ENCODE peak calls at places on chromosomes 12 and 14, in ten cellular contexts. One of them, this sample, is unnamed.

GRCh38 chr12:1821805-1822204 is 1.4 kb downstream of the LRTM2 start:
- DNase-seq in type B pancreatic cell: no peak
- DNase-seq in testis: no peak
- DNase-seq in right atrium auricular region: no peak
- DNase-seq in effector CD4-positive, alpha-beta T cell: no peak
- DNase-seq in stimulated activated CD8-positive, alpha-beta memory T cell treated with anti-CD3 and anti-CD28 coated beads, Interleukin-15, amount 100 ng/mL, for 24 hours: no peak
- DNase-seq in NCI-H2081: no peak
- DNase-seq in activated CD4-positive, alpha-beta T cell treated with anti-CD3 and anti-CD28 coated beads for 48 hours: no peak
- DNase-seq in GM04504: no peak
- DNase-seq in Right ventricle myocardium superior: no peak
- DNase-seq in this sample: no peak

GRCh38 chr12:16399110-16399509 is 51.7 kb downstream of the MGST1 start:
- DNase-seq in type B pancreatic cell: no peak
- DNase-seq in testis: no peak
- DNase-seq in right atrium auricular region: no peak
- DNase-seq in effector CD4-positive, alpha-beta T cell: no peak
- DNase-seq in stimulated activated CD8-positive, alpha-beta memory T cell treated with anti-CD3 and anti-CD28 coated beads, Interleukin-15, amount 100 ng/mL, for 24 hours: no peak
- DNase-seq in NCI-H2081: no peak
- DNase-seq in activated CD4-positive, alpha-beta T cell treated with anti-CD3 and anti-CD28 coated beads for 48 hours: no peak
- DNase-seq in GM04504: no peak
- DNase-seq in Right ventricle myocardium superior: no peak
- DNase-seq in this sample: no peak

GRCh38 chr14:61152851-61153364 is 128.2 kb downstream of the TMEM30B start:
- DNase-seq in type B pancreatic cell: no peak
- DNase-seq in testis: no peak
- DNase-seq in right atrium auricular region: no peak
- DNase-seq in effector CD4-positive, alpha-beta T cell: no peak
- DNase-seq in stimulated activated CD8-positive, alpha-beta memory T cell treated with anti-CD3 and anti-CD28 coated beads, Interleukin-15, amount 100 ng/mL, for 24 hours: no peak
- DNase-seq in NCI-H2081: no peak
- DNase-seq in activated CD4-positive, alpha-beta T cell treated with anti-CD3 and anti-CD28 coated beads for 48 hours: no peak
- DNase-seq in GM04504: no peak
- DNase-seq in Right ventricle myocardium superior: no peak
- DNase-seq in this sample: no peak

GRCh38 chr14:99554184-99554583 is 49.8 kb downstream of the CCDC85C start:
- DNase-seq in type B pancreatic cell: no peak
- DNase-seq in testis: peak
- DNase-seq in right atrium auricular region: no peak
- DNase-seq in effector CD4-positive, alpha-beta T cell: no peak
- DNase-seq in stimulated activated CD8-positive, alpha-beta memory T cell treated with anti-CD3 and anti-CD28 coated beads, Interleukin-15, amount 100 ng/mL, for 24 hours: no peak
- DNase-seq in NCI-H2081: no peak
- DNase-seq in activated CD4-positive, alpha-beta T cell treated with anti-CD3 and anti-CD28 coated beads for 48 hours: no peak
- DNase-seq in GM04504: no peak
- DNase-seq in Right ventricle myocardium superior: peak
- DNase-seq in this sample: no peak

GRCh38 chr12:47032644-47033043 is 46.8 kb upstream of the PCED1B start:
- DNase-seq in type B pancreatic cell: no peak
- DNase-seq in testis: no peak
- DNase-seq in right atrium auricular region: no peak
- DNase-seq in effector CD4-positive, alpha-beta T cell: no peak
- DNase-seq in stimulated activated CD8-positive, alpha-beta memory T cell treated with anti-CD3 and anti-CD28 coated beads, Interleukin-15, amount 100 ng/mL, for 24 hours: no peak
- DNase-seq in NCI-H2081: peak
- DNase-seq in activated CD4-positive, alpha-beta T cell treated with anti-CD3 and anti-CD28 coated beads for 48 hours: no peak
- DNase-seq in GM04504: peak
- DNase-seq in Right ventricle myocardium superior: no peak
- DNase-seq in this sample: no peak

GRCh38 chr12:89862511-89863331 is 154.1 kb upstream of the ATP2B1 start:
- DNase-seq in type B pancreatic cell: no peak
- DNase-seq in testis: peak
- DNase-seq in right atrium auricular region: no peak
- DNase-seq in effector CD4-positive, alpha-beta T cell: peak
- DNase-seq in stimulated activated CD8-positive, alpha-beta memory T cell treated with anti-CD3 and anti-CD28 coated beads, Interleukin-15, amount 100 ng/mL, for 24 hours: no peak
- DNase-seq in NCI-H2081: no peak
- DNase-seq in activated CD4-positive, alpha-beta T cell treated with anti-CD3 and anti-CD28 coated beads for 48 hours: peak
- DNase-seq in GM04504: no peak
- DNase-seq in Right ventricle myocardium superior: no peak
- DNase-seq in this sample: no peak

GRCh38 chr12:84757978-84758377 is 154.6 kb downstream of the SLC6A15 start:
- DNase-seq in type B pancreatic cell: no peak
- DNase-seq in testis: no peak
- DNase-seq in right atrium auricular region: no peak
- DNase-seq in effector CD4-positive, alpha-beta T cell: no peak
- DNase-seq in stimulated activated CD8-positive, alpha-beta memory T cell treated with anti-CD3 and anti-CD28 coated beads, Interleukin-15, amount 100 ng/mL, for 24 hours: no peak
- DNase-seq in NCI-H2081: no peak
- DNase-seq in activated CD4-positive, alpha-beta T cell treated with anti-CD3 and anti-CD28 coated beads for 48 hours: no peak
- DNase-seq in GM04504: no peak
- DNase-seq in Right ventricle myocardium superior: no peak
- DNase-seq in this sample: no peak

GRCh38 chr14:101774814-101775213 is 13.3 kb downstream of the PPP2R5C start:
- DNase-seq in type B pancreatic cell: no peak
- DNase-seq in testis: no peak
- DNase-seq in right atrium auricular region: no peak
- DNase-seq in effector CD4-positive, alpha-beta T cell: no peak
- DNase-seq in stimulated activated CD8-positive, alpha-beta memory T cell treated with anti-CD3 and anti-CD28 coated beads, Interleukin-15, amount 100 ng/mL, for 24 hours: no peak
- DNase-seq in NCI-H2081: no peak
- DNase-seq in activated CD4-positive, alpha-beta T cell treated with anti-CD3 and anti-CD28 coated beads for 48 hours: no peak
- DNase-seq in GM04504: no peak
- DNase-seq in Right ventricle myocardium superior: no peak
- DNase-seq in this sample: no peak

GRCh38 chr14:39946796-39947195 is 514.6 kb upstream of the FBXO33 start:
- DNase-seq in type B pancreatic cell: no peak
- DNase-seq in testis: no peak
- DNase-seq in right atrium auricular region: no peak
- DNase-seq in effector CD4-positive, alpha-beta T cell: no peak
- DNase-seq in stimulated activated CD8-positive, alpha-beta memory T cell treated with anti-CD3 and anti-CD28 coated beads, Interleukin-15, amount 100 ng/mL, for 24 hours: no peak
- DNase-seq in NCI-H2081: no peak
- DNase-seq in activated CD4-positive, alpha-beta T cell treated with anti-CD3 and anti-CD28 coated beads for 48 hours: no peak
- DNase-seq in GM04504: no peak
- DNase-seq in Right ventricle myocardium superior: no peak
- DNase-seq in this sample: no peak

GRCh38 chr14:103847954-103848719 is 762 bp upstream of the PPP1R13B start:
- DNase-seq in type B pancreatic cell: no peak
- DNase-seq in testis: peak
- DNase-seq in right atrium auricular region: no peak
- DNase-seq in effector CD4-positive, alpha-beta T cell: peak
- DNase-seq in stimulated activated CD8-positive, alpha-beta memory T cell treated with anti-CD3 and anti-CD28 coated beads, Interleukin-15, amount 100 ng/mL, for 24 hours: no peak
- DNase-seq in NCI-H2081: no peak
- DNase-seq in activated CD4-positive, alpha-beta T cell treated with anti-CD3 and anti-CD28 coated beads for 48 hours: no peak
- DNase-seq in GM04504: no peak
- DNase-seq in Right ventricle myocardium superior: peak
- DNase-seq in this sample: no peak

GRCh38 chr14:60266021-60266937 is 17.3 kb downstream of the PPM1A start:
- DNase-seq in type B pancreatic cell: no peak
- DNase-seq in testis: peak
- DNase-seq in right atrium auricular region: no peak
- DNase-seq in effector CD4-positive, alpha-beta T cell: no peak
- DNase-seq in stimulated activated CD8-positive, alpha-beta memory T cell treated with anti-CD3 and anti-CD28 coated beads, Interleukin-15, amount 100 ng/mL, for 24 hours: no peak
- DNase-seq in NCI-H2081: peak
- DNase-seq in activated CD4-positive, alpha-beta T cell treated with anti-CD3 and anti-CD28 coated beads for 48 hours: peak
- DNase-seq in GM04504: no peak
- DNase-seq in Right ventricle myocardium superior: no peak
- DNase-seq in this sample: no peak

GRCh38 chr14:88542857-88543795 is 11.7 kb downstream of the PTPN21 start:
- DNase-seq in type B pancreatic cell: no peak
- DNase-seq in testis: no peak
- DNase-seq in right atrium auricular region: no peak
- DNase-seq in effector CD4-positive, alpha-beta T cell: no peak
- DNase-seq in stimulated activated CD8-positive, alpha-beta memory T cell treated with anti-CD3 and anti-CD28 coated beads, Interleukin-15, amount 100 ng/mL, for 24 hours: no peak
- DNase-seq in NCI-H2081: no peak
- DNase-seq in activated CD4-positive, alpha-beta T cell treated with anti-CD3 and anti-CD28 coated beads for 48 hours: no peak
- DNase-seq in GM04504: no peak
- DNase-seq in Right ventricle myocardium superior: no peak
- DNase-seq in this sample: no peak

GRCh38 chr12:65557425-65558167 is 266.7 kb upstream of the HMGA2 start:
- DNase-seq in type B pancreatic cell: no peak
- DNase-seq in testis: no peak
- DNase-seq in right atrium auricular region: no peak
- DNase-seq in effector CD4-positive, alpha-beta T cell: no peak
- DNase-seq in stimulated activated CD8-positive, alpha-beta memory T cell treated with anti-CD3 and anti-CD28 coated beads, Interleukin-15, amount 100 ng/mL, for 24 hours: no peak
- DNase-seq in NCI-H2081: no peak
- DNase-seq in activated CD4-positive, alpha-beta T cell treated with anti-CD3 and anti-CD28 coated beads for 48 hours: no peak
- DNase-seq in GM04504: no peak
- DNase-seq in Right ventricle myocardium superior: no peak
- DNase-seq in this sample: no peak

GRCh38 chr12:91250273-91250672 is 67.7 kb upstream of the DCN start:
- DNase-seq in type B pancreatic cell: no peak
- DNase-seq in testis: no peak
- DNase-seq in right atrium auricular region: no peak
- DNase-seq in effector CD4-positive, alpha-beta T cell: no peak
- DNase-seq in stimulated activated CD8-positive, alpha-beta memory T cell treated with anti-CD3 and anti-CD28 coated beads, Interleukin-15, amount 100 ng/mL, for 24 hours: no peak
- DNase-seq in NCI-H2081: no peak
- DNase-seq in activated CD4-positive, alpha-beta T cell treated with anti-CD3 and anti-CD28 coated beads for 48 hours: no peak
- DNase-seq in GM04504: peak
- DNase-seq in Right ventricle myocardium superior: no peak
- DNase-seq in this sample: no peak

GRCh38 chr14:87863047-87863446 is 129.9 kb downstream of the GALC start:
- DNase-seq in type B pancreatic cell: no peak
- DNase-seq in testis: no peak
- DNase-seq in right atrium auricular region: no peak
- DNase-seq in effector CD4-positive, alpha-beta T cell: no peak
- DNase-seq in stimulated activated CD8-positive, alpha-beta memory T cell treated with anti-CD3 and anti-CD28 coated beads, Interleukin-15, amount 100 ng/mL, for 24 hours: no peak
- DNase-seq in NCI-H2081: no peak
- DNase-seq in activated CD4-positive, alpha-beta T cell treated with anti-CD3 and anti-CD28 coated beads for 48 hours: no peak
- DNase-seq in GM04504: no peak
- DNase-seq in Right ventricle myocardium superior: no peak
- DNase-seq in this sample: no peak

GRCh38 chr14:105397350-105397931 is 897 bp upstream of the TEX22 start:
- DNase-seq in type B pancreatic cell: no peak
- DNase-seq in testis: no peak
- DNase-seq in right atrium auricular region: no peak
- DNase-seq in effector CD4-positive, alpha-beta T cell: no peak
- DNase-seq in stimulated activated CD8-positive, alpha-beta memory T cell treated with anti-CD3 and anti-CD28 coated beads, Interleukin-15, amount 100 ng/mL, for 24 hours: no peak
- DNase-seq in NCI-H2081: no peak
- DNase-seq in activated CD4-positive, alpha-beta T cell treated with anti-CD3 and anti-CD28 coated beads for 48 hours: no peak
- DNase-seq in GM04504: no peak
- DNase-seq in Right ventricle myocardium superior: peak
- DNase-seq in this sample: no peak

GRCh38 chr14:25003537-25003936 is 46.4 kb downstream of the STXBP6 start:
- DNase-seq in type B pancreatic cell: no peak
- DNase-seq in testis: no peak
- DNase-seq in right atrium auricular region: no peak
- DNase-seq in effector CD4-positive, alpha-beta T cell: no peak
- DNase-seq in stimulated activated CD8-positive, alpha-beta memory T cell treated with anti-CD3 and anti-CD28 coated beads, Interleukin-15, amount 100 ng/mL, for 24 hours: no peak
- DNase-seq in NCI-H2081: no peak
- DNase-seq in activated CD4-positive, alpha-beta T cell treated with anti-CD3 and anti-CD28 coated beads for 48 hours: no peak
- DNase-seq in GM04504: no peak
- DNase-seq in Right ventricle myocardium superior: no peak
- DNase-seq in this sample: no peak

GRCh38 chr12:7756993-7757392 is 8.0 kb upstream of the NANOGNB start:
- DNase-seq in type B pancreatic cell: no peak
- DNase-seq in testis: no peak
- DNase-seq in right atrium auricular region: no peak
- DNase-seq in effector CD4-positive, alpha-beta T cell: no peak
- DNase-seq in stimulated activated CD8-positive, alpha-beta memory T cell treated with anti-CD3 and anti-CD28 coated beads, Interleukin-15, amount 100 ng/mL, for 24 hours: no peak
- DNase-seq in NCI-H2081: no peak
- DNase-seq in activated CD4-positive, alpha-beta T cell treated with anti-CD3 and anti-CD28 coated beads for 48 hours: no peak
- DNase-seq in GM04504: no peak
- DNase-seq in Right ventricle myocardium superior: no peak
- DNase-seq in this sample: no peak

GRCh38 chr14:102452302-102452701 is 57.3 kb downstream of the ANKRD9 start:
- DNase-seq in type B pancreatic cell: no peak
- DNase-seq in testis: no peak
- DNase-seq in right atrium auricular region: no peak
- DNase-seq in effector CD4-positive, alpha-beta T cell: no peak
- DNase-seq in stimulated activated CD8-positive, alpha-beta memory T cell treated with anti-CD3 and anti-CD28 coated beads, Interleukin-15, amount 100 ng/mL, for 24 hours: no peak
- DNase-seq in NCI-H2081: no peak
- DNase-seq in activated CD4-positive, alpha-beta T cell treated with anti-CD3 and anti-CD28 coated beads for 48 hours: no peak
- DNase-seq in GM04504: no peak
- DNase-seq in Right ventricle myocardium superior: no peak
- DNase-seq in this sample: no peak

GRCh38 chr12:69266045-69266635 is 26.8 kb downstream of the CPSF6 start:
- DNase-seq in type B pancreatic cell: no peak
- DNase-seq in testis: no peak
- DNase-seq in right atrium auricular region: no peak
- DNase-seq in effector CD4-positive, alpha-beta T cell: no peak
- DNase-seq in stimulated activated CD8-positive, alpha-beta memory T cell treated with anti-CD3 and anti-CD28 coated beads, Interleukin-15, amount 100 ng/mL, for 24 hours: no peak
- DNase-seq in NCI-H2081: no peak
- DNase-seq in activated CD4-positive, alpha-beta T cell treated with anti-CD3 and anti-CD28 coated beads for 48 hours: no peak
- DNase-seq in GM04504: peak
- DNase-seq in Right ventricle myocardium superior: no peak
- DNase-seq in this sample: no peak

GRCh38 chr12:124687695-124688301 is 120.4 kb upstream of the NCOR2 start:
- DNase-seq in type B pancreatic cell: no peak
- DNase-seq in testis: no peak
- DNase-seq in right atrium auricular region: no peak
- DNase-seq in effector CD4-positive, alpha-beta T cell: no peak
- DNase-seq in stimulated activated CD8-positive, alpha-beta memory T cell treated with anti-CD3 and anti-CD28 coated beads, Interleukin-15, amount 100 ng/mL, for 24 hours: no peak
- DNase-seq in NCI-H2081: no peak
- DNase-seq in activated CD4-positive, alpha-beta T cell treated with anti-CD3 and anti-CD28 coated beads for 48 hours: peak
- DNase-seq in GM04504: no peak
- DNase-seq in Right ventricle myocardium superior: peak
- DNase-seq in this sample: no peak

GRCh38 chr12:68040450-68041075 is 51.3 kb downstream of the IFNG-AS1 start:
- DNase-seq in type B pancreatic cell: no peak
- DNase-seq in testis: peak
- DNase-seq in right atrium auricular region: peak
- DNase-seq in effector CD4-positive, alpha-beta T cell: peak
- DNase-seq in stimulated activated CD8-positive, alpha-beta memory T cell treated with anti-CD3 and anti-CD28 coated beads, Interleukin-15, amount 100 ng/mL, for 24 hours: no peak
- DNase-seq in NCI-H2081: peak
- DNase-seq in activated CD4-positive, alpha-beta T cell treated with anti-CD3 and anti-CD28 coated beads for 48 hours: peak
- DNase-seq in GM04504: peak
- DNase-seq in Right ventricle myocardium superior: no peak
- DNase-seq in this sample: peak

GRCh38 chr14:90570463-90570860 is 173.6 kb downstream of the CALM1 start:
- DNase-seq in type B pancreatic cell: no peak
- DNase-seq in testis: no peak
- DNase-seq in right atrium auricular region: no peak
- DNase-seq in effector CD4-positive, alpha-beta T cell: no peak
- DNase-seq in stimulated activated CD8-positive, alpha-beta memory T cell treated with anti-CD3 and anti-CD28 coated beads, Interleukin-15, amount 100 ng/mL, for 24 hours: no peak
- DNase-seq in NCI-H2081: no peak
- DNase-seq in activated CD4-positive, alpha-beta T cell treated with anti-CD3 and anti-CD28 coated beads for 48 hours: no peak
- DNase-seq in GM04504: no peak
- DNase-seq in Right ventricle myocardium superior: no peak
- DNase-seq in this sample: no peak

This sample was measured in mesothelial cell of epicardium.